ENCODE peak calls at places on chromosomes 16 and 17, in four cellular contexts. B, J, U and Z are unnamed samples.

GRCh38 chr17:258045-258734 is 76.7 kb upstream of the DOC2B start:
- DNase-seq in U (no peak), B (no peak), J (no peak), Z (no peak)

GRCh38 chr17:57918017-57918895 is 37.0 kb downstream of the CUEDC1 start:
- DNase-seq in J (no peak), U (no peak), B (no peak), Z (no peak)

GRCh38 chr17:6435968-6436367 is 1.0 kb upstream of the AIPL1 start:
- DNase-seq in U (peak; percentile 54), B (peak; percentile 48), J (peak; percentile 14), Z (peak; percentile 48)

GRCh38 chr16:57084257-57084770 is 8.1 kb upstream of the CPNE2 start:
- DNase-seq in J (peak; percentile 22), B (peak; percentile 79), U (peak; percentile 69), Z (peak; percentile 57)

GRCh38 chr17:69390735-69391501 is 23.6 kb upstream of the MAP2K6 start:
- DNase-seq in B (no peak), U (no peak), J (no peak), Z (no peak)

GRCh38 chr16:23670137-23670776 is 8.4 kb upstream of the PLK1 start:
- DNase-seq in B (no peak), J (no peak), U (no peak), Z (peak; percentile 79)

GRCh38 chr16:86261379-86261778 is 248.9 kb upstream of the FOXF1 start:
- DNase-seq in J (no peak), B (no peak), U (peak; percentile 10), Z (peak; percentile 11)

GRCh38 chr17:40451420-40451819 is 8.2 kb downstream of the IGFBP4 start:
- DNase-seq in U (no peak), B (peak; percentile 83), J (no peak), Z (no peak)

GRCh38 chr17:43938838-43939182 is 3.5 kb downstream of the PPY start:
- DNase-seq in B (no peak), J (no peak), U (no peak), Z (no peak)

GRCh38 chr17:74601944-74602572 is 10.0 kb upstream of the CD300LD start:
- DNase-seq in U (peak; percentile 37), B (peak; percentile 41), J (no peak), Z (peak; percentile 18)

GRCh38 chr16:49466881-49467280 is 93.3 kb downstream of the C16orf78 start:
- DNase-seq in J (no peak), U (no peak), B (no peak), Z (no peak)

GRCh38 chr17:49618112-49618611 is 42.5 kb downstream of the NXPH3 start:
- DNase-seq in J (no peak), U (no peak), B (no peak), Z (no peak)

GRCh38 chr17:3865166-3865565 is 19.1 kb upstream of the NCBP3 start:
- DNase-seq in J (no peak), B (no peak), U (no peak), Z (peak; percentile 49)

GRCh38 chr17:68564415-68565111 is 36.6 kb downstream of the FAM20A start:
- DNase-seq in U (no peak), J (no peak), B (no peak), Z (no peak)

GRCh38 chr17:2122641-2123302 is 67.9 kb downstream of the HIC1 start:
- DNase-seq in J (no peak), U (no peak), B (peak; percentile 45), Z (peak; percentile 73)

GRCh38 chr17:30586818-30587595 is 109.8 kb downstream of the GOSR1 start:
- DNase-seq in B (no peak), U (no peak), J (no peak), Z (peak; percentile 87)

GRCh38 chr17:14299261-14300093 is 1.4 kb upstream of the HS3ST3B1 start:
- DNase-seq in B (no peak), U (no peak), J (no peak), Z (no peak)

GRCh38 chr16:79868841-79869240 is 268.3 kb upstream of the MAF start:
- DNase-seq in J (no peak), B (no peak), U (no peak), Z (no peak)

GRCh38 chr16:27491894-27492587 is 57.7 kb downstream of the GTF3C1 start:
- DNase-seq in U (no peak), B (no peak), J (no peak), Z (no peak)

GRCh38 chr16:66943426-66944053 is 8.2 kb downstream of the CES2 start:
- DNase-seq in B (no peak), J (no peak), U (no peak), Z (no peak)

GRCh38 chr17:3679186-3680126 is 10.8 kb downstream of the EMC6 start:
- DNase-seq in B (no peak), J (no peak), U (peak; percentile 3), Z (no peak)

GRCh38 chr16:30902070-30902972 is 5.9 kb downstream of the CTF1 start:
- DNase-seq in J (no peak), U (peak; percentile 51), B (peak; percentile 32), Z (peak; percentile 16)

GRCh38 chr17:43003542-43004172 is 2.9 kb upstream of the IFI35 start:
- DNase-seq in J (no peak), U (no peak), B (no peak), Z (no peak)

GRCh38 chr16:72853575-72853974 is 194.4 kb downstream of the ZFHX3 start:
- DNase-seq in U (no peak), B (no peak), J (no peak), Z (no peak)

GRCh38 chr16:66517586-66518263 is 32.2 kb downstream of the TK2 start:
- DNase-seq in J (no peak), B (no peak), U (no peak), Z (no peak)

GRCh38 chr16:67881557-67882220 is 3.0 kb upstream of the NRN1L start:
- DNase-seq in U (no peak), J (no peak), B (no peak), Z (no peak)

GRCh38 chr17:13420294-13421277 is 181.1 kb downstream of the HS3ST3A1 start:
- DNase-seq in U (no peak), B (no peak), J (no peak), Z (peak; percentile 41)

GRCh38 chr17:73697872-73698271 is 53.6 kb upstream of the SDK2 start:
- DNase-seq in U (no peak), B (no peak), J (no peak), Z (no peak)

GRCh38 chr17:2594657-2595085 is 1.2 kb downstream of the PAFAH1B1 start:
- DNase-seq in B (no peak), J (no peak), U (no peak), Z (no peak)

GRCh38 chr16:47958726-47959125 is 197.1 kb downstream of the ABCC12 start:
- DNase-seq in U (no peak), B (no peak), J (no peak), Z (no peak)

GRCh38 chr16:78715673-78716072 is 616.2 kb downstream of the WWOX start:
- DNase-seq in U (no peak), B (no peak), J (no peak), Z (no peak)

GRCh38 chr17:56085576-56086267 is 67.6 kb upstream of the ANKFN1 start:
- DNase-seq in J (no peak), U (peak; percentile 10), B (no peak), Z (no peak)

GRCh38 chr17:62780273-62780672 is 27.8 kb downstream of the MARCHF10 start:
- DNase-seq in J (no peak), U (no peak), B (no peak), Z (no peak)

DNA sequence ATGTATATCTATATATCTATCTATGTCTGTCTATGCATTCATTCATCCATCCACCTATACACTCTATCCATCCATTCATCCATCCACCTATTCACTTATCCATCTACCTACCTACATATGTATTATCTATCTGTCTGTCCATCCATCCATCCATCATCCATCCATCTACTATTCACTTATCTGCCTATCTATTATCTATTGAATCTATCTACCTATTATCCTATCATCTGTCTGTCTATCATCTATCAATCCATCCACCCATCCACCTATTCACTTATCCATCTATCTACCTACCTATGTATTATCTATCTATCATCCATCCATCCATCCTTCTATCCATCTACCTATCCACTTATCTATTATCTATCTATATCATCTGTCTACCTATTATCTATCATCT is 302.3 kb downstream of the SHISA9 start:
- DNase-seq in B (no peak), J (no peak), U (no peak), Z (no peak)
- TF ChIP-seq CTCF in B (no peak), J (no peak), U (no peak), Z (no peak)

GRCh38 chr16:89314357-89314756 is 96.9 kb downstream of the ZNF778 start:
- DNase-seq in U (no peak), B (no peak), J (no peak), Z (no peak)
- H3K27ac ChIP-seq in U (no peak overlapping the region), B (no peak overlapping the region), J (peak overlapping the region; percentile 61), Z (no peak overlapping the region)

DNA sequence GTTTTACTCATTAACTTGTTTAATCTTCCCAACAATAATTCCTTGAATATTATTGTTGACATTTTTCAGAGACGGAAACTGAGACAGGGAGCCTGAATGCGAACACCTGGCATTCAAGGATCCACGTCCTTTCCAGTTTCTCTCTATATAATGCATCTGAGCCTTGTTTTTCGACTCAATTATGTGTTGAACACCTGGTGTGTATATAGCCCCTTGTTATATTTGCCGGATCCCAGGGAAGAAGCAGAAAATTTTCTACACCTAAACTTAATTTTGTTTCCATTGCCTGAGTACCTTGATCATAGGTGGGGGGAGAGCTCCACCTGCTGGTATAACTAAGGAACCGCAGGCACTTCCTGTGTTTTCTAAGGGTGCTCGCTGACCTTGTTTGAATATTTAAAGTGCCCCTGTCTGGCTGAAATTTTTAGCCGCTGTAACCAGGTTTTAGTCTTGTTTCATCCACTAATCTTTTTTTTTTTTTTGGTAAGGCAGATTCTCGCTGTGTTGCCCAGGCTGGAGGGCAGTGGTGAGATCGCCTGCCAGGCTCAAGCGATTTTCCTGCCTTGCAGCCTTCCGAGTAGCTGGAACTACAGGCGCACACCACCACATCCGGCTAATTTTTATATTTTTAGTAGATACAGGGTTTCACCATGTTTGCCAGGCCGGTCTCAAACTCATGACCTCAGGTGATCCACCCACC is 6.6 kb upstream of the NUBP1 start:
- DNase-seq in U (peak; percentile 82), J (no peak), B (peak; percentile 57), Z (peak; percentile 44)
- H3K4me3 ChIP-seq in U (peak overlapping the region; percentile 46), J (no peak overlapping the region), B (no peak overlapping the region), Z (no peak overlapping the region)

GRCh38 chr16:19094542-19095365 is 19.0 kb upstream of the ITPRIPL2 start:
- DNase-seq in J (no peak), B (no peak), U (peak; percentile 84), Z (no peak)
- TF ChIP-seq CTCF in J (no peak), B (no peak), U (no peak), Z (no peak)